ENCODE peak calls at places on chromosome 4, in five cellular contexts. G is H9, U is mammary epithelial cell, D is fibroblast of lung, J is adipocyte. C is an unnamed sample.
A peak's percentile ranks its signal among the peaks of the same experiment; 100 is the strongest.

GRCh38 chr4:152310223-152310622 is 225.7 kb downstream of the FBXW7 start:
- DNase-seq in G (peak; percentile 30), J (peak; percentile 66), U (peak; percentile 85), D (peak; percentile 19), C (no peak)

GRCh38 chr4:71275570-71275969 is 63.2 kb upstream of the SLC4A4 start:
- DNase-seq in G (no peak), U (no peak), D (no peak), J (no peak), C (no peak)

GRCh38 chr4:117400039-117400835 is 314.9 kb upstream of the TRAM1L1 start:
- DNase-seq in J (peak; percentile 68), G (no peak), D (peak; percentile 79), U (peak; percentile 60), C (no peak)

GRCh38 chr4:33930497-33930896 is 2313.8 kb downstream of the ARAP2 start:
- DNase-seq in J (peak; percentile 4), U (no peak), D (peak; percentile 39), G (no peak), C (no peak)

GRCh38 chr4:69689530-69690111 is 36.6 kb upstream of the UGT2A1 start:
- DNase-seq in G (no peak), D (peak; percentile 74), U (peak; percentile 14), J (peak; percentile 72), C (no peak)

GRCh38 chr4:150769235-150769634 is 187.3 kb downstream of the MAB21L2 start:
- DNase-seq in U (peak; percentile 58), G (no peak), D (peak; percentile 65), J (peak; percentile 51), C (no peak)

GRCh38 chr4:151582098-151582497 is 173.1 kb downstream of the FHIP1A start:
- DNase-seq in D (no peak), G (no peak), U (no peak), J (no peak), C (no peak)

GRCh38 chr4:151517896-151518295 is 108.9 kb downstream of the FHIP1A start:
- DNase-seq in J (no peak), D (no peak), U (peak; percentile 41), G (no peak), C (no peak)

GRCh38 chr4:174324725-174325124 is 41.0 kb downstream of the CEP44 start:
- DNase-seq in G (no peak), U (peak; percentile 69), J (no peak), D (peak; percentile 74), C (no peak)

GRCh38 chr4:139035650-139036049 is 20.1 kb downstream of the NOCT start:
- DNase-seq in U (no peak), J (no peak), D (no peak), G (no peak), C (no peak)

GRCh38 chr4:103786014-103786413 is 66.2 kb upstream of the TACR3 start:
- DNase-seq in J (peak; percentile 65), D (peak; percentile 0), G (peak; percentile 67), U (peak; percentile 30), C (no peak)

GRCh38 chr4:168360271-168360670 is 41.7 kb upstream of the DDX60 start:
- DNase-seq in D (no peak), U (no peak), J (no peak), G (no peak), C (no peak)

GRCh38 chr4:121711263-121712000 is 14.7 kb upstream of the ANXA5 start:
- DNase-seq in J (peak; percentile 98), D (peak; percentile 96), U (peak; percentile 87), G (peak; percentile 96), C (peak; percentile 59)

GRCh38 chr4:159398236-159398638 is 295.4 kb downstream of the RAPGEF2 start:
- DNase-seq in G (no peak), U (no peak), J (no peak), D (peak; percentile 63), C (no peak)

GRCh38 chr4:88275516-88275915 is 8.8 kb downstream of the PPM1K start:
- DNase-seq in J (no peak), G (no peak), D (peak; percentile 47), U (no peak), C (no peak)

DNA sequence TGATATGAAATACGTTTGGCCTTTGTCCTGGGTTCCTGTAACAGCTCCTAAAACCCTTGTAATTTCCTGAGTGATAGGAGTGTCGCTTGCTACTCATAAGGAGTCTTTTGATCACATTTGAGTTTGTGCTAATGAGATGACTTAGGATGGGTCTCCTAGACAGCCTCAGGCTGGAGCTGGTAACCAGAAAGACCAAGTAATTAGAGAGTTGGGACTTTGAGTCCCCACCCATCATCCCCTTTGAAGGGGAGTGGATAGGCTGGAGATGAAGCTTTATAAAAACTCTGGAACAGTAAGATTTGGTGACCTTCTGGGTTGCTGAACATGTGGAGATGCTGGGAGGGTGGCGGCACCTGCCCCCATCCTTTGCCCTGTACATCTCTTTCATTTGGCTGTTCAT is 2.9 kb downstream of the SEC24B start:
- DNase-seq in U (no peak), D (no peak), G (no peak), J (no peak), C (no peak)
- H3K9ac ChIP-seq in U (no peak overlapping the region), D (no peak overlapping the region), G (no peak overlapping the region), J (no peak overlapping the region), C (no peak overlapping the region)

DNA sequence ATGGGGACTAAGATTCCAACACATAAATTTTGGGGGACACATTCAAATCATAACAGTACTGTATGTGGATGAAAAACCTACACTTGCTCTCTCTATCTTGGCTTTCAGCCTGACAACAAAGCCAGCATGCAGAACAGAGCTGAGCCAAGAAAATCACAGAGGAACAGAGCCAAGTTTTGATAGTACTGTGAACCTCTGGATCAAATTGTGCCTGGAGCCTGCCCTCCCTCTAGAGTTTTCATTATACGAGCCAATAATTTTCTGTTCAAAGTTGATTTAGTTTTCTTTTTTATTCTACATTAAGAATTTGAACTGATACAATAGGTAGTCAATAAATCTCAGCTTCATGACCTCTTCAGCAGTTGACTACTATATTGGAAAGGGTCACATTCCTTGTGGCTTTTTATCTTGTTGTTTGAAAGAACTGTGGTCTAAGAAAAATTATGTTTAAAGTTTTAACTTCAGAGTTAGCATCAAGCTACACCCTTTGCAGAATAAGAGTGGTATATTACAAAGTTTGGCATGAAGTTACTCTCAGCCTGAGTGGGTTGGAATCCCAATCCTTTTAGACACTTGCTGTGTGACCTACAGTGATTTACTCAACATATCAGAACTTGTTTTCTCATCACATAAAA is 31.1 kb downstream of the GRID2 start:
- DNase-seq in U (no peak), D (peak; percentile 82), J (peak; percentile 46), G (no peak), C (no peak)
- H3K9ac ChIP-seq in U (no peak overlapping the region), D (no peak overlapping the region), J (no peak overlapping the region), G (no peak overlapping the region), C (no peak overlapping the region)

GRCh38 chr4:59126996-59127395 is 2016.8 kb upstream of the IGFBP7 start:
- DNase-seq in D (no peak), J (no peak), G (no peak), U (no peak), C (no peak)
- H3K9ac ChIP-seq in D (no peak overlapping the region), J (no peak overlapping the region), G (no peak overlapping the region), U (no peak overlapping the region), C (no peak overlapping the region)

GRCh38 chr4:132493476-132493875 is 655.6 kb upstream of the PCDH10 start:
- DNase-seq in G (no peak), J (peak; percentile 8), U (no peak), D (peak; percentile 18), C (no peak)

GRCh38 chr4:132488555-132488954 is 660.5 kb upstream of the PCDH10 start:
- DNase-seq in D (no peak), J (no peak), G (no peak), U (no peak), C (no peak)
- H3K9ac ChIP-seq in D (no peak overlapping the region), J (no peak overlapping the region), G (no peak overlapping the region), U (no peak overlapping the region), C (no peak overlapping the region)

GRCh38 chr4:23943478-23943877 is 53.6 kb upstream of the PPARGC1A start:
- DNase-seq in U (no peak), G (no peak), J (no peak), D (no peak), C (no peak)

GRCh38 chr4:23942491-23942890 is 52.6 kb upstream of the PPARGC1A start:
- DNase-seq in J (no peak), D (peak; percentile 77), U (no peak), G (no peak), C (no peak)

GRCh38 chr4:23947826-23948225 is 58.0 kb upstream of the PPARGC1A start:
- DNase-seq in D (no peak), J (no peak), G (no peak), U (no peak), C (no peak)

GRCh38 chr4:23946307-23946706 is 56.5 kb upstream of the PPARGC1A start:
- DNase-seq in U (no peak), J (no peak), G (no peak), D (no peak), C (no peak)

GRCh38 chr4:23945521-23946017 is 55.7 kb upstream of the PPARGC1A start:
- DNase-seq in J (peak; percentile 25), G (no peak), D (peak; percentile 80), U (peak; percentile 81), C (no peak)
- H3K9ac ChIP-seq in J (peak overlapping the region; percentile 39), G (no peak overlapping the region), D (no peak overlapping the region), U (no peak overlapping the region), C (no peak overlapping the region)

GRCh38 chr4:78661923-78662521 is 110.5 kb downstream of the ANXA3 start:
- DNase-seq in J (peak; percentile 77), D (peak; percentile 77), U (no peak), G (no peak), C (peak; percentile 49)
- H3K9ac ChIP-seq in J (no peak overlapping the region), D (no peak overlapping the region), U (no peak overlapping the region), G (no peak overlapping the region), C (no peak overlapping the region)

DNA sequence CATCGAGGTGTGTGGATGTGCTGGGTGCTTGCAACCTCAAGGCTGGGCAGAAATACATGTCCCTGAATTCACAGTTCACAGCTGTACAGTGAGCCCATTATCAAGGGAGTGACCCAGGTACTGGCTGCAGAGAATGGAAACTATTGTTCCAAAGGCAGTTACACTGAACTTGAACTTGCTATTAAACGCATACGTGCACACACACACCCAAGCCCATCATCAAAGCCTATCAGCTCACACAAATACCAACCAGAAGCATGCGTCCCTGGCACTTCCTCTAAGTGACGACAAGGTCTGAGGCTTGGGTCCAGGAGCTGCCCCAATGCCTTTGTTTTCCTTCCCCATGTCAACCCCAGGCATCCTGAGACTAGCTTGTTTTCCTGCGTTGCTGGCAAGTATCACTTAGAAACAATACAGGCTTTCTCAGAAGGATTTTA is 88.6 kb downstream of the IRF2 start:
- DNase-seq in D (no peak), J (no peak), U (peak; percentile 76), G (peak; percentile 33), C (peak; percentile 90)
- H3K9ac ChIP-seq in D (no peak overlapping the region), J (no peak overlapping the region), U (no peak overlapping the region), G (no peak overlapping the region), C (no peak overlapping the region)

C was measured in colonic mucosa.